ENCODE peak calls at places on chromosomes 4 and X, in five cellular contexts. One of them, this sample, is unnamed. For H3K4me1, the result is how much of the 10 kb centered on the place peaks cover.

GRCh38 chr4:123444298-123444731 is 47.7 kb downstream of the SPRY1 start:
- DNase-seq in OCI-LY7: peak
- DNase-seq in HCT116: no peak
- DNase-seq in IMR-90: peak
- DNase-seq in psoas muscle: no peak
- DNase-seq in this sample: no peak

GRCh38 chrX:84186603-84187358 is 1.2 kb downstream of the RPS6KA6 start:
- DNase-seq in psoas muscle: no peak
- DNase-seq in OCI-LY7: no peak
- DNase-seq in HCT116: no peak
- DNase-seq in IMR-90: peak
- DNase-seq in this sample: peak

GRCh38 chr4:142405021-142405991 is 440.8 kb downstream of the INPP4B start:
- DNase-seq in IMR-90: peak
- DNase-seq in HCT116: no peak
- DNase-seq in OCI-LY7: no peak
- DNase-seq in psoas muscle: peak
- DNase-seq in this sample: peak

GRCh38 chr4:112514449-112515277 is 1.3 kb downstream of the NEUROG2 start:
- DNase-seq in psoas muscle: no peak
- DNase-seq in HCT116: no peak
- DNase-seq in IMR-90: no peak
- DNase-seq in OCI-LY7: peak
- DNase-seq in this sample: no peak

GRCh38 chrX:109783712-109784109 is 50.7 kb upstream of the ACSL4 start:
- DNase-seq in psoas muscle: no peak
- DNase-seq in HCT116: no peak
- DNase-seq in IMR-90: no peak
- DNase-seq in OCI-LY7: no peak
- DNase-seq in this sample: no peak

GRCh38 chrX:135295238-135295943 is 13.9 kb upstream of the ETDC start:
- DNase-seq in IMR-90: peak
- DNase-seq in HCT116: no peak
- DNase-seq in psoas muscle: peak
- DNase-seq in OCI-LY7: no peak
- DNase-seq in this sample: no peak

GRCh38 chr4:181294421-181294820 is 948.8 kb upstream of the TENM3 start:
- DNase-seq in IMR-90: no peak
- DNase-seq in psoas muscle: no peak
- DNase-seq in HCT116: no peak
- DNase-seq in OCI-LY7: no peak
- DNase-seq in this sample: no peak

GRCh38 chrX:19343462-19344206 is at the start of gene PDHA1:
- DNase-seq in HCT116: peak
- DNase-seq in psoas muscle: peak
- DNase-seq in OCI-LY7: peak
- DNase-seq in IMR-90: peak
- DNase-seq in this sample: peak

GRCh38 chr4:130825283-130825682 is 1729.3 kb downstream of the C4orf33 start:
- DNase-seq in OCI-LY7: no peak
- DNase-seq in HCT116: no peak
- DNase-seq in psoas muscle: no peak
- DNase-seq in IMR-90: no peak
- DNase-seq in this sample: no peak

GRCh38 chr4:7539659-7540058 is 104.9 kb upstream of the PSAPL1 start:
- DNase-seq in psoas muscle: no peak
- DNase-seq in OCI-LY7: peak
- DNase-seq in HCT116: peak
- DNase-seq in IMR-90: no peak
- DNase-seq in this sample: peak

GRCh38 chr4:87078987-87079469 is 141.4 kb downstream of the KLHL8 start:
- DNase-seq in OCI-LY7: no peak
- DNase-seq in psoas muscle: no peak
- DNase-seq in HCT116: no peak
- DNase-seq in IMR-90: peak
- DNase-seq in this sample: peak

GRCh38 chr4:90084967-90085295 is 42.3 kb upstream of the CCSER1 start:
- DNase-seq in OCI-LY7: no peak
- DNase-seq in psoas muscle: no peak
- DNase-seq in IMR-90: no peak
- DNase-seq in HCT116: no peak
- DNase-seq in this sample: no peak

GRCh38 chr4:109184421-109184956 is 118.0 kb downstream of the COL25A1 start:
- DNase-seq in OCI-LY7: no peak
- DNase-seq in HCT116: no peak
- DNase-seq in psoas muscle: no peak
- DNase-seq in IMR-90: no peak
- DNase-seq in this sample: peak

GRCh38 chr4:139530833-139531427 is 25.1 kb downstream of the SETD7 start:
- DNase-seq in OCI-LY7: peak
- DNase-seq in IMR-90: no peak
- DNase-seq in HCT116: peak
- DNase-seq in psoas muscle: peak
- DNase-seq in this sample: no peak

GRCh38 chr4:11592276-11592675 is 163.6 kb upstream of the HS3ST1 start:
- DNase-seq in IMR-90: no peak
- DNase-seq in psoas muscle: no peak
- DNase-seq in HCT116: no peak
- DNase-seq in OCI-LY7: no peak
- DNase-seq in this sample: no peak

GRCh38 chr4:36322921-36323354 is 41.5 kb downstream of the DTHD1 start:
- DNase-seq in HCT116: no peak
- DNase-seq in OCI-LY7: no peak
- DNase-seq in psoas muscle: no peak
- DNase-seq in IMR-90: no peak
- DNase-seq in this sample: no peak

GRCh38 chr4:107380190-107380589 is 339.8 kb downstream of the PAPSS1 start:
- DNase-seq in OCI-LY7: no peak
- DNase-seq in psoas muscle: no peak
- DNase-seq in HCT116: no peak
- DNase-seq in IMR-90: no peak
- DNase-seq in this sample: no peak

GRCh38 chrX:43940811-43941210 is 32.4 kb downstream of the NDP start:
- DNase-seq in psoas muscle: no peak
- DNase-seq in OCI-LY7: no peak
- DNase-seq in HCT116: no peak
- DNase-seq in IMR-90: peak
- DNase-seq in this sample: peak

GRCh38 chr4:108152980-108153379 is 15.8 kb downstream of the LEF1 start:
- DNase-seq in HCT116: no peak
- DNase-seq in psoas muscle: no peak
- DNase-seq in IMR-90: no peak
- DNase-seq in OCI-LY7: no peak
- DNase-seq in this sample: no peak

GRCh38 chr4:89152972-89153371 is 41.6 kb downstream of the TIGD2 start:
- DNase-seq in IMR-90: no peak
- DNase-seq in OCI-LY7: no peak
- DNase-seq in psoas muscle: no peak
- DNase-seq in HCT116: no peak
- DNase-seq in this sample: no peak

GRCh38 chr4:145132521-145133098 is 34.5 kb downstream of the ABCE1 start:
- DNase-seq in psoas muscle: no peak
- DNase-seq in IMR-90: peak
- DNase-seq in HCT116: no peak
- DNase-seq in OCI-LY7: peak
- DNase-seq in this sample: peak

GRCh38 chr4:13984996-13985780 is 357.7 kb upstream of the BOD1L1 start:
- DNase-seq in IMR-90: peak
- DNase-seq in psoas muscle: no peak
- DNase-seq in OCI-LY7: no peak
- DNase-seq in HCT116: no peak
- DNase-seq in this sample: no peak

GRCh38 chr4:176307591-176307920 is 12.2 kb upstream of the SPCS3 start:
- DNase-seq in psoas muscle: no peak
- DNase-seq in IMR-90: no peak
- DNase-seq in OCI-LY7: no peak
- DNase-seq in HCT116: no peak
- DNase-seq in this sample: no peak

GRCh38 chrX:13085533-13085932 is 41.1 kb upstream of the FAM9C start:
- DNase-seq in HCT116: no peak
- DNase-seq in OCI-LY7: peak
- DNase-seq in IMR-90: no peak
- DNase-seq in psoas muscle: no peak
- DNase-seq in this sample: no peak

GRCh38 chr4:11634283-11634682 is 205.6 kb upstream of the HS3ST1 start:
- DNase-seq in HCT116: no peak
- DNase-seq in IMR-90: no peak
- DNase-seq in psoas muscle: no peak
- DNase-seq in OCI-LY7: no peak
- DNase-seq in this sample: peak

GRCh38 chr4:74123065-74123728 is 24.2 kb upstream of the CXCL2 start:
- DNase-seq in HCT116: no peak
- DNase-seq in IMR-90: peak
- DNase-seq in psoas muscle: no peak
- DNase-seq in OCI-LY7: no peak
- DNase-seq in this sample: no peak

GRCh38 chrX:71366674-71367256 is 608 bp downstream of the TAF1 start:
- DNase-seq in OCI-LY7: peak
- DNase-seq in HCT116: no peak
- DNase-seq in IMR-90: peak
- DNase-seq in psoas muscle: peak
- DNase-seq in this sample: no peak

GRCh38 chr4:158006973-158007372 is 165.9 kb downstream of the GASK1B start:
- DNase-seq in IMR-90: no peak
- DNase-seq in HCT116: no peak
- DNase-seq in psoas muscle: no peak
- DNase-seq in OCI-LY7: no peak
- DNase-seq in this sample: no peak

GRCh38 chr4:133151681-133152329 is 2.7 kb downstream of the PCDH10 start:
- DNase-seq in HCT116: no peak
- DNase-seq in IMR-90: no peak
- DNase-seq in OCI-LY7: no peak
- DNase-seq in psoas muscle: no peak
- DNase-seq in this sample: no peak
- H3K4me1 ChIP-seq in HCT116: under half
- H3K4me1 ChIP-seq in IMR-90: under half
- H3K4me1 ChIP-seq in OCI-LY7: under half
- H3K4me1 ChIP-seq in psoas muscle: under half
- H3K4me1 ChIP-seq in this sample: under half

DNA sequence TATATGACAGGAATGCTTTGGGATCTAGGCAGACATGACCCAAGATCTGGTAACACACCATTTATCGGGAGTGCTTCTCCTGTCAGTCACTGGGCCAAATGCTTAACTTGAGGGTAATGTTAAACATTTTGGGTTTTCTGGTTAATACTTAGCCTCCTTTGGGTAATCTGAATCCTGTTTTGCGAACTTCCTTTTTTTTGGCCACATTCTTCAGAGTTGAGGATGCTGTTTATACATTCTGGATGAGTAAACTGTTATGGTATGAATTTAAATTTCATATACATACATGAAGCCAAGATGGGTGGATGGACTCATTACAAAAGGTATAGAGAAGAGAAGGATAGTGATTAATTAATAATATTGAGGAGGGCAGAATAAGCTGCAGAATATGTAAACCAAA is 36.1 kb downstream of the MID1IP1 start:
- DNase-seq in IMR-90: peak
- DNase-seq in psoas muscle: no peak
- DNase-seq in HCT116: no peak
- DNase-seq in OCI-LY7: no peak
- DNase-seq in this sample: no peak
- H3K27ac ChIP-seq in IMR-90: no peak
- H3K27ac ChIP-seq in psoas muscle: no peak
- H3K27ac ChIP-seq in HCT116: no peak
- H3K27ac ChIP-seq in OCI-LY7: no peak
- H3K27ac ChIP-seq in this sample: no peak

GRCh38 chr4:174826660-174827059 is 2.4 kb downstream of the GLRA3 start:
- DNase-seq in HCT116: no peak
- DNase-seq in OCI-LY7: no peak
- DNase-seq in IMR-90: no peak
- DNase-seq in psoas muscle: no peak
- DNase-seq in this sample: no peak
- TF ChIP-seq CTCF in HCT116: peak
- TF ChIP-seq CTCF in OCI-LY7: peak
- TF ChIP-seq CTCF in IMR-90: no peak
- TF ChIP-seq CTCF in psoas muscle: no peak
- TF ChIP-seq CTCF in this sample: no peak

GRCh38 chr4:68344049-68344448 is 5.8 kb downstream of the YTHDC1 start:
- DNase-seq in HCT116: no peak
- DNase-seq in OCI-LY7: no peak
- DNase-seq in psoas muscle: no peak
- DNase-seq in IMR-90: no peak
- DNase-seq in this sample: no peak
- H3K4me1 ChIP-seq in HCT116: under half
- H3K4me1 ChIP-seq in OCI-LY7: under half
- H3K4me1 ChIP-seq in psoas muscle: half or more
- H3K4me1 ChIP-seq in IMR-90: under half
- H3K4me1 ChIP-seq in this sample: half or more

DNA sequence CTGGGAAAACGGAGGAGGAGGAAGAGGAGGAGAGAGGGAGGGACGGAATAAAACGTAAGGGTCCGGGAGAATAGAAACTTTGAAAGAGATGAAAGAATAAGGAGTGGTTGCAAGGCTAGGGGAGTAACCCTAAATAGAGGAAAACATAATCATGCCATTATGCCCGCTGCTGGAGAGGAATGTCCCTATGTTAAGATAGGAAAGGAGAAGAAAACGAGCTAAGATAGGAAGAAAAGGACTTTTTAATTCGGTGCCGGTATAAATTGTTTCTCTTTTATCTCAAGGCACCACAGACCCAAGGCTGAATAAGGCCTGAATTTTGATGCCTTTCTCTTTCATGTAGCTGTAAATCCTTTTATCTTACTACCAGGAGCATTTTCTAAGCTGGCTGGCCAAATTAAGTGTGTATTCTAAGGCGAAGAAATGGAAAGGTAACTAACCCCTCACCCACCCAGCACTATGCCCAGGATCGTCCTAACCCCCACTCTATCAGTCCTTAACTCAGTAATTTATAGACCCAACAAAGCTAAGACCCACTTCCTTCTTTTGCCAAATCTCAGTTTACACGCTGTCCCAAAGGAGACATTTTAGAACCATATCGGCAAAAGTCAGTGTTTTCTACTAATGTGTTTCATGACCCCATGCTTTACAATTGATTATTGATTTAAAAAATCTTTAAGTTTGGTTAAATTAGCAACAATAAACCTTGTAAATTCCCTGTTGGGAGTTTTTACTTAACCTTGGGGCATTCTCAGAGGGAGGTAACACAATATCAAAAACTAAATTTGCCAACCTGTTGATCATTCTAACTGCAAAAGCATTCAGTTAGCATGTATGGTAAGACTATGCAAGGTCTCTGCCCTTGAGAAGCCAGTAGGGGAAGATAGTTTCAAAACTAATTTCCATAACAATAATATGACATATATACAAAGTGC is 1.1 kb upstream of the CUL4B start:
- DNase-seq in OCI-LY7: peak
- DNase-seq in HCT116: no peak
- DNase-seq in IMR-90: no peak
- DNase-seq in psoas muscle: no peak
- DNase-seq in this sample: no peak
- H3K27ac ChIP-seq in OCI-LY7: peak
- H3K27ac ChIP-seq in HCT116: peak
- H3K27ac ChIP-seq in IMR-90: peak
- H3K27ac ChIP-seq in psoas muscle: peak
- H3K27ac ChIP-seq in this sample: peak

DNA sequence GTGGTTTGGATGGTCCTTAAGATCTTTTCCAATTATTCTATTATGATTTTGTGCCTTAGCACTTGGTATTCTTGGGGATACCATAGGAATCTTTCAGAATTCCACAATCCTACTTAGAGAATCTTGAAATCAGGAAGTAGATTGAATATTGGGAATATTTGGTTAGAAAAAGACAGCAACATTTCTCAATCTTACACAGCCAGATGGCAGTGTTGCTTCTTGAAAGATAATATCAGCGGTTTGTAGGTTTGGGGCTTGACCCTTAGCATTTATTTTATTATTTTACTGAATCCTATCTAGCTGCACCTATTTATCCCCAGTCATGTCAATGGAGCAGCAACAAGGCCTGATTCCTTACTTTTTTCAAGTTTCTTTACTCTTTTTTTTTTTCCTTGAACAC is 28.6 kb downstream of the MAGEB1 start:
- DNase-seq in OCI-LY7: no peak
- DNase-seq in HCT116: peak
- DNase-seq in IMR-90: peak
- DNase-seq in psoas muscle: no peak
- DNase-seq in this sample: no peak
- TF ChIP-seq CTCF in OCI-LY7: peak
- TF ChIP-seq CTCF in HCT116: peak
- TF ChIP-seq CTCF in IMR-90: peak
- TF ChIP-seq CTCF in psoas muscle: peak
- TF ChIP-seq CTCF in this sample: peak